ENCODE peak calls at places on chromosomes 5 and 9, in nine cellular contexts. R, P, H, A, W, U, G, D and F are unnamed samples.

GRCh38 chr9:129665008-129665771 is at the start of gene PRRX2:
- DNase-seq in U (no peak), R (no peak), W (no peak), A (peak), H (no peak), P (peak), D (no peak), G (no peak), F (no peak)

GRCh38 chr5:6755941-6756340 is 42.7 kb downstream of the TENT4A start:
- DNase-seq in U (no peak), R (peak), H (no peak), P (no peak), D (no peak), W (no peak), A (no peak), G (peak), F (peak)

GRCh38 chr9:108257387-108257786 is 598.4 kb downstream of the ACTL7B start:
- DNase-seq in A (no peak), P (no peak), U (no peak), D (no peak), R (no peak), W (no peak), G (no peak), H (no peak), F (no peak)

GRCh38 chr9:33458444-33458843 is 11.1 kb upstream of the AQP3 start:
- DNase-seq in A (no peak), D (no peak), W (no peak), R (no peak), U (peak), P (peak), G (no peak), H (peak), F (peak)

GRCh38 chr5:149765932-149766331 is 35.8 kb downstream of the PPARGC1B start:
- DNase-seq in A (no peak), G (no peak), H (no peak), R (no peak), P (no peak), U (peak), D (no peak), W (no peak), F (no peak)

GRCh38 chr9:131500377-131500776 is 2.3 kb upstream of the POMT1 start:
- DNase-seq in U (no peak), H (no peak), P (no peak), G (no peak), R (no peak), D (no peak), W (no peak), A (no peak), F (no peak)

GRCh38 chr5:31106742-31107546 is 86.5 kb upstream of the CDH6 start:
- DNase-seq in D (no peak), R (no peak), A (no peak), G (no peak), H (no peak), W (no peak), U (peak), P (no peak), F (no peak)

GRCh38 chr9:127979333-127980055 is 1.3 kb downstream of the EEIG1 start:
- DNase-seq in W (peak), G (peak), P (no peak), H (peak), A (no peak), R (peak), D (no peak), U (peak), F (no peak)

GRCh38 chr9:97332993-97333392 is 25.5 kb downstream of the CCDC180 start:
- DNase-seq in W (no peak), G (no peak), H (no peak), U (no peak), P (no peak), R (no peak), A (no peak), D (no peak), F (no peak)

GRCh38 chr9:91711755-91712591 is 238.1 kb downstream of the ROR2 start:
- DNase-seq in P (no peak), A (no peak), R (peak), U (peak), H (no peak), D (no peak), G (no peak), W (no peak), F (no peak)

GRCh38 chr9:69675563-69675962 is 3.4 kb upstream of the APBA1 start:
- DNase-seq in D (no peak), P (no peak), G (no peak), A (no peak), H (no peak), W (no peak), R (no peak), U (peak), F (no peak)

GRCh38 chr5:148186248-148187003 is 16.4 kb upstream of the SPINK6 start:
- DNase-seq in H (no peak), W (no peak), G (no peak), U (peak), D (no peak), P (no peak), A (no peak), R (no peak), F (no peak)

GRCh38 chr5:84086517-84086916 is 298.2 kb downstream of the EDIL3 start:
- DNase-seq in U (peak), D (no peak), W (no peak), H (no peak), R (no peak), A (no peak), G (no peak), P (no peak), F (no peak)

GRCh38 chr5:83839788-83840187 is 119.1 kb upstream of the HAPLN1 start:
- DNase-seq in U (no peak), A (no peak), P (no peak), G (no peak), H (no peak), W (no peak), R (no peak), D (no peak), F (no peak)

GRCh38 chr9:133459476-133460404 is at the start of gene CACFD1:
- DNase-seq in R (peak), W (peak), D (peak), G (peak), U (peak), H (peak), P (peak), A (peak), F (peak)

GRCh38 chr5:127028822-127029457 is 1.4 kb downstream of the MARCHF3 start:
- DNase-seq in U (peak), G (no peak), P (no peak), W (peak), D (no peak), A (no peak), H (no peak), R (no peak), F (no peak)

GRCh38 chr9:16023466-16023865 is 470.6 kb downstream of the CCDC171 start:
- DNase-seq in P (no peak), D (no peak), W (no peak), A (no peak), G (no peak), H (no peak), U (peak), R (no peak), F (no peak)

GRCh38 chr9:129998491-129999122 is 44.4 kb downstream of the FNBP1 start:
- DNase-seq in G (no peak), P (no peak), R (no peak), W (no peak), A (no peak), U (no peak), D (no peak), H (no peak), F (no peak)

GRCh38 chr5:179160584-179160983 is 100.4 kb downstream of the ZNF354C start:
- DNase-seq in W (no peak), D (no peak), R (no peak), G (no peak), A (no peak), P (no peak), H (no peak), U (peak), F (no peak)

GRCh38 chr5:36637101-36637500 is 30.7 kb downstream of the SLC1A3 start:
- DNase-seq in U (no peak), D (no peak), P (no peak), G (no peak), W (no peak), R (no peak), H (no peak), A (no peak), F (no peak)

GRCh38 chr9:135146766-135147472 is 59.5 kb downstream of the OLFM1 start:
- DNase-seq in A (no peak), P (no peak), R (no peak), H (no peak), G (no peak), U (no peak), W (no peak), D (no peak), F (no peak)

GRCh38 chr5:169574147-169574646 is 9.4 kb upstream of the SPDL1 start:
- DNase-seq in G (no peak), A (no peak), D (no peak), H (no peak), W (no peak), U (no peak), R (no peak), P (no peak), F (no peak)

GRCh38 chr5:125372694-125373621 is 626.5 kb upstream of the ZNF608 start:
- DNase-seq in U (peak), R (no peak), W (no peak), H (no peak), D (no peak), G (no peak), P (no peak), A (no peak), F (no peak)

GRCh38 chr5:179866241-179867078 is 7.8 kb upstream of the MRNIP start:
- DNase-seq in H (no peak), R (peak), W (no peak), A (no peak), D (no peak), G (no peak), P (no peak), U (no peak), F (no peak)

GRCh38 chr5:19487484-19487883 is 500.5 kb downstream of the CDH18 start:
- DNase-seq in D (no peak), W (no peak), A (no peak), G (no peak), P (no peak), U (no peak), H (no peak), R (no peak), F (no peak)

GRCh38 chr9:95261890-95262289 is 55.6 kb downstream of the FANCC start:
- DNase-seq in G (no peak), H (no peak), R (no peak), D (no peak), U (no peak), A (no peak), W (no peak), P (no peak), F (no peak)

GRCh38 chr9:73153793-73154227 is 2.1 kb downstream of the ANXA1 start:
- DNase-seq in G (no peak), H (no peak), A (no peak), U (no peak), W (no peak), D (no peak), R (no peak), P (peak), F (no peak)

GRCh38 chr9:26301659-26302058 is 590.9 kb downstream of the CAAP1 start:
- DNase-seq in G (no peak), H (no peak), U (peak), D (no peak), P (no peak), W (no peak), A (no peak), R (no peak), F (no peak)

GRCh38 chr9:92977279-92977678 is 30.0 kb downstream of the FGD3 start:
- DNase-seq in W (no peak), G (peak), P (no peak), U (no peak), H (no peak), D (peak), A (no peak), R (no peak), F (no peak)

GRCh38 chr9:128101231-128101641 is 26.3 kb downstream of the PTGES2 start:
- DNase-seq in W (no peak), U (no peak), R (peak), D (no peak), G (no peak), A (no peak), H (no peak), P (no peak), F (no peak)

GRCh38 chr5:80255752-80256479 is at the start of gene SERINC5:
- DNase-seq in R (peak), U (peak), G (peak), W (peak), A (peak), P (peak), D (peak), H (peak), F (peak)

GRCh38 chr5:174755103-174755502 is 30.7 kb downstream of the MSX2 start:
- DNase-seq in P (no peak), R (no peak), H (no peak), A (no peak), G (no peak), W (no peak), D (no peak), U (peak), F (no peak)

GRCh38 chr5:21701317-21701716 is 1151.8 kb downstream of the CDH12 start:
- DNase-seq in W (no peak), D (no peak), P (no peak), U (peak), G (no peak), A (no peak), R (no peak), H (no peak), F (no peak)

DNA sequence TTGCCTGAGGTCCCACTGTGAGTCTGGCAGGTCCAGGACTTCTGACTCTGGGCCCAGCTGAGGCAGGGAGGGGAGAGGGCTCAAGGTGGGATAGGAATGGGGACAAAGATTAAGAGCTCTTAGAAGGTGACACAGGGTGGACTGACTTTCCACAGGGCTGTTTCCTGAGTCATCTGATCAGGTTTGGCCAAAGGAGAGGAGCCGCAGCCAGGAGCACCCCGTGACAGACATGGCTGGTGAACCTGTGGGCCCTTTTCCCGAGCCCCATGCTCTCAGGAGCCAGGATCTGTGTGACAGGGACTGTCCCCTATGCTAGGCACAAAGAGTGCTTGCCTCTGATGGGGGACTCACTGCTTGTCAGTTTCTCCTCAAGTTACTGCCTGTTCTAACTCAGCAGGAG is 37.8 kb downstream of the COL27A1 start:
- DNase-seq in A (no peak), P (no peak), R (no peak), H (no peak), W (no peak), G (no peak), D (no peak), U (no peak), F (no peak)
- H3K27ac ChIP-seq in A (no peak), P (no peak), R (no peak), H (no peak), W (no peak), G (no peak), D (no peak), U (no peak), F (no peak)

GRCh38 chr9:7704543-7704942 is 95.0 kb downstream of the DMAC1 start:
- DNase-seq in W (no peak), P (no peak), D (no peak), U (no peak), A (no peak), G (no peak), R (no peak), H (no peak), F (no peak)
- H3K27ac ChIP-seq in W (no peak), P (no peak), D (no peak), U (no peak), A (no peak), G (no peak), R (no peak), H (no peak), F (no peak)

DNA sequence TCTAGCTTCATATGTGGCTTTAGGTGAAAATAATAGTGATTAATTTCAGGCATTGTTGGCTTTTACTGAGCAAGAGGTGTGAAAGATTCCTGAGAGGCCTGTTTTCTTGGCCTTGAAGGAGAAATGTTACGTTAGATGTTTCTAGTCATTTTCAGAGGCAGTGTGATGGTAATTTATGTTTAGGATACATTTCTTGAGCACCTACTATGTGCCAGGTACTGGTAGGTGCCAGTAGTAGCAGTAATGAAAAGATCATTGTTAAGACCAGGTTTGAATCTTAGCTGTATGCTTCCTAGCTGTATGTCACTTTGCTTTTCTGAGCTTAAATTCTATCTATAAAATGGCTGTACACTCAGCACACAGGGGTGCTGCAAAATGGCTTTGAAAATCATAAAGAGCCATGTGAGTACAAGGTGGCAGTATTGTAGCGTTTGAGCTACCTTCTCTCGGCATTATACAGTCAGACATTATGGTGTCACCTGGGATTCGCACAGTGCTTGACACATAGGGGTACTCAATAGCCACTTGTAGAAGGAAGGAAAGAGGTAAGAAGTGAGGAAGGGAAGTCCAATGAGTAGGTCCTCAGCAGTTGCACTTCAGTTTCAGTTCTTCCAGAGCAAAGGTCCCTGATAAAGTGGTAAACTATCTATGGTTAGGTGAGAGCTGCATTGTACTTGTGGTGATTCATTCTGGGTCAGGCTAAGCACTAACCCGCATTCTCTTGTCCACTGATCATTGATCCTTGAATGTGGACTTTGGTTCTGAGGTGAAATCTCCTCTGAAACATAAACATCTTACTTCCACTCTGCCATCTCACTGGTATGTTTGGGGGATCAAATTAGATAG is 166.5 kb upstream of the NR3C1 start:
- DNase-seq in W (no peak), A (no peak), U (no peak), R (no peak), H (no peak), D (no peak), P (no peak), G (no peak), F (no peak)
- H3K27ac ChIP-seq in W (no peak), A (no peak), U (no peak), R (no peak), H (no peak), D (no peak), P (no peak), G (no peak), F (no peak)

GRCh38 chr9:110129460-110129859 is 78.5 kb downstream of the C9orf152 start:
- DNase-seq in D (no peak), R (no peak), H (no peak), G (no peak), P (no peak), W (no peak), A (no peak), U (no peak), F (no peak)
- H3K27ac ChIP-seq in D (no peak), R (peak), H (no peak), G (no peak), P (no peak), W (peak), A (peak), U (no peak), F (peak)